ENCODE peak calls at places on chromosomes 16 and 17, in nine cellular contexts. L is DMS79 treated with DMSO at 0.1 percent for 48 hours; K is activated CD8-positive, alpha-beta T cell treated with anti-CD3 and anti-CD28 coated beads for 36 hours; E is HFFc6; J is tibial nerve; C is neural crest cell; X is heart right ventricle; T is iris pigment epithelial cell; A is progenitor cell of endocrine pancreas. U is an unnamed sample.
A peak's percentile ranks its signal among the peaks of the same experiment; 100 is the strongest.

GRCh38 chr16:30335598-30336474 is 19.3 kb downstream of the CD2BP2 start:
- DNase-seq in L (peak; percentile 69), K (peak; percentile 61), E (peak; percentile 19), J (no peak), C (no peak), X (no peak), T (peak; percentile 30), A (no peak), U (no peak)

GRCh38 chr16:9682320-9682719 is 499.9 kb downstream of the GRIN2A start:
- DNase-seq in L (no peak), K (no peak), E (no peak), J (no peak), C (no peak), X (no peak), T (no peak), A (no peak), U (no peak)

GRCh38 chr16:86594712-86595111 is 16.4 kb downstream of the FOXL1 start:
- DNase-seq in L (no peak), K (no peak), E (no peak), J (no peak), C (no peak), X (no peak), T (no peak), A (no peak), U (no peak)

GRCh38 chr17:7383742-7384488 is 3.0 kb downstream of the TNK1 start:
- DNase-seq in L (peak; percentile 69), K (peak; percentile 82), E (no peak), J (no peak), C (peak; percentile 55), X (no peak), T (peak; percentile 28), A (peak; percentile 58), U (peak; percentile 86)

GRCh38 chr17:79667746-79668145 is 56.9 kb upstream of the RBFOX3 start:
- DNase-seq in L (no peak), K (no peak), E (no peak), J (peak; percentile 1), C (no peak), X (no peak), T (no peak), A (no peak), U (no peak)

GRCh38 chr16:71421911-71422310 is 19.9 kb downstream of the TLE7 start:
- DNase-seq in L (no peak), K (peak; percentile 69), E (no peak), J (no peak), C (peak; percentile 14), X (no peak), T (peak; percentile 38), A (no peak), U (peak; percentile 14)

GRCh38 chr17:74454197-74455024 is 12.0 kb upstream of the CD300A start:
- DNase-seq in L (no peak), K (peak; percentile 84), E (no peak), J (no peak), C (peak; percentile 80), X (peak; percentile 94), T (peak; percentile 70), A (no peak), U (peak; percentile 92)

GRCh38 chr16:7861891-7862585 is 529.4 kb downstream of the RBFOX1 start:
- DNase-seq in L (no peak), K (no peak), E (no peak), J (no peak), C (no peak), X (no peak), T (no peak), A (no peak), U (no peak)

GRCh38 chr16:57480127-57480753 is 6.1 kb downstream of the DOK4 start:
- DNase-seq in L (no peak), K (no peak), E (peak; percentile 36), J (no peak), C (no peak), X (no peak), T (peak; percentile 83), A (no peak), U (no peak)

GRCh38 chr16:82846806-82847205 is 220.0 kb downstream of the CDH13 start:
- DNase-seq in L (no peak), K (no peak), E (no peak), J (no peak), C (no peak), X (no peak), T (no peak), A (no peak), U (no peak)

GRCh38 chr17:32445976-32446375 is 1.7 kb downstream of the PSMD11 start:
- DNase-seq in L (no peak), K (peak; percentile 11), E (peak; percentile 9), J (no peak), C (no peak), X (no peak), T (peak; percentile 78), A (no peak), U (no peak)

GRCh38 chr17:54180919-54181318 is 358.2 kb downstream of the KIF2B start:
- DNase-seq in L (no peak), K (no peak), E (no peak), J (no peak), C (no peak), X (no peak), T (no peak), A (no peak), U (no peak)

GRCh38 chr17:77287432-77288068 is 146.8 kb downstream of the SEC14L1 start:
- DNase-seq in L (peak; percentile 39), K (no peak), E (peak; percentile 88), J (no peak), C (no peak), X (peak; percentile 64), T (peak; percentile 88), A (no peak), U (no peak)

GRCh38 chr17:61757168-61757567 is 106.2 kb downstream of the BRIP1 start:
- DNase-seq in L (peak; percentile 29), K (no peak), E (no peak), J (no peak), C (no peak), X (no peak), T (no peak), A (no peak), U (no peak)

GRCh38 chr17:75764711-75765421 is at the start of gene GALK1:
- DNase-seq in L (peak; percentile 15), K (peak; percentile 81), E (peak; percentile 43), J (peak; percentile 66), C (peak; percentile 69), X (peak; percentile 73), T (peak; percentile 69), A (peak; percentile 58), U (peak; percentile 84)

GRCh38 chr16:4386452-4386813 is 14.8 kb downstream of the VASN start:
- DNase-seq in L (no peak), K (no peak), E (peak; percentile 55), J (no peak), C (no peak), X (no peak), T (no peak), A (no peak), U (no peak)

GRCh38 chr17:83056583-83057396 is 22.6 kb upstream of the METRNL start:
- DNase-seq in L (no peak), K (no peak), E (no peak), J (no peak), C (no peak), X (no peak), T (no peak), A (no peak), U (peak; percentile 33)

GRCh38 chr17:48795444-48796162 is 21.4 kb downstream of the TTLL6 start:
- DNase-seq in L (no peak), K (no peak), E (peak; percentile 73), J (no peak), C (no peak), X (no peak), T (peak; percentile 87), A (no peak), U (no peak)

GRCh38 chr17:29181226-29181625 is 1.0 kb upstream of the MYO18A start:
- DNase-seq in L (no peak), K (no peak), E (no peak), J (no peak), C (no peak), X (no peak), T (no peak), A (no peak), U (no peak)

GRCh38 chr17:385195-385835 is 32.7 kb upstream of the RPH3AL start:
- DNase-seq in L (peak; percentile 1), K (peak; percentile 12), E (no peak), J (peak; percentile 28), C (no peak), X (peak; percentile 81), T (no peak), A (peak; percentile 29), U (peak; percentile 86)

GRCh38 chr17:17780941-17781590 is 55.7 kb downstream of the SREBF1 start:
- DNase-seq in L (peak; percentile 75), K (no peak), E (no peak), J (no peak), C (peak; percentile 22), X (peak; percentile 35), T (peak; percentile 55), A (peak; percentile 37), U (no peak)

GRCh38 chr17:1951920-1952319 is 73.2 kb downstream of the RTN4RL1 start:
- DNase-seq in L (no peak), K (no peak), E (no peak), J (no peak), C (no peak), X (no peak), T (no peak), A (no peak), U (no peak)

GRCh38 chr16:83574388-83574787 is 233.4 kb upstream of the HSBP1 start:
- DNase-seq in L (no peak), K (no peak), E (peak; percentile 28), J (no peak), C (no peak), X (no peak), T (peak; percentile 77), A (no peak), U (no peak)

GRCh38 chr16:27676807-27677206 is 126.9 kb downstream of the KATNIP start:
- DNase-seq in L (no peak), K (no peak), E (peak; percentile 55), J (no peak), C (no peak), X (no peak), T (peak; percentile 65), A (no peak), U (no peak)

GRCh38 chr17:65039349-65039988 is 17.1 kb downstream of the GNA13 start:
- DNase-seq in L (no peak), K (peak; percentile 68), E (no peak), J (no peak), C (no peak), X (no peak), T (no peak), A (no peak), U (no peak)

GRCh38 chr17:48757524-48757961 is 29.0 kb upstream of the HOXB13 start:
- DNase-seq in L (no peak), K (no peak), E (peak; percentile 38), J (no peak), C (no peak), X (no peak), T (no peak), A (no peak), U (no peak)

GRCh38 chr16:89710709-89711564 is 9.4 kb upstream of the SPATA2L start:
- DNase-seq in L (no peak), K (no peak), E (no peak), J (no peak), C (no peak), X (no peak), T (no peak), A (no peak), U (peak; percentile 75)

GRCh38 chr17:61410555-61411089 is 11.0 kb downstream of the TBX2 start:
- DNase-seq in L (no peak), K (peak; percentile 81), E (peak; percentile 82), J (peak; percentile 78), C (peak; percentile 88), X (peak; percentile 79), T (peak; percentile 83), A (peak; percentile 81), U (peak; percentile 92)

GRCh38 chr16:47142469-47143328 is 1.0 kb downstream of the NETO2 start:
- DNase-seq in L (peak; percentile 12), K (peak; percentile 27), E (peak; percentile 10), J (no peak), C (no peak), X (peak; percentile 11), T (peak; percentile 71), A (peak; percentile 36), U (peak; percentile 41)

GRCh38 chr16:15947983-15948509 is 1.4 kb upstream of the ABCC1 start:
- DNase-seq in L (no peak), K (no peak), E (no peak), J (no peak), C (no peak), X (no peak), T (no peak), A (no peak), U (no peak)

U was measured in left lung.